ENCODE peak calls at places on chromosomes 5 and 9, in nine cellular contexts. S is T-helper 2 cell; B is LHCN-M2; J is fibroblast of the conjunctiva; P is CD4-positive, CD25-positive, alpha-beta regulatory T cell; V is activated T-helper 9 cell treated with anti-CD3 and anti-CD28 coated beads, Interleukin-2, amount 50 U/mL, for 16 hours; T is fibroblast of the aortic adventitia; Q is astrocyte of the spinal cord; K is activated CD4-positive, alpha-beta T cell treated with anti-CD3 and anti-CD28 coated beads, Interleukin-2, amount 50 U/mL, for 48 hours. F is an unnamed sample.

GRCh38 chr9:129495422-129496186 is 125.3 kb downstream of the C9orf50 start:
- DNase-seq in T (peak), V (peak), S (peak), B (peak), Q (peak), K (peak), P (peak), J (peak), F (peak)

GRCh38 chr5:145568581-145568980 is 266.6 kb downstream of the PRELID2 start:
- DNase-seq in K (no peak), Q (peak), T (peak), V (no peak), J (peak), B (peak), P (no peak), S (no peak), F (peak)

GRCh38 chr9:115208503-115208902 is 90.5 kb upstream of the TNC start:
- DNase-seq in S (no peak), T (peak), J (no peak), Q (peak), V (no peak), P (no peak), K (no peak), B (peak), F (peak)

GRCh38 chr5:124262443-124262842 is 484.0 kb downstream of the ZNF608 start:
- DNase-seq in V (no peak), B (no peak), S (no peak), J (peak), Q (peak), P (no peak), T (peak), K (no peak), F (no peak)

GRCh38 chr5:72608297-72608696 is 101.1 kb upstream of the ZNF366 start:
- DNase-seq in Q (peak), S (no peak), V (no peak), J (no peak), P (no peak), K (no peak), T (peak), B (peak), F (peak)

GRCh38 chr5:141771562-141771961 is 89.5 kb upstream of the ARAP3 start:
- DNase-seq in B (no peak), S (no peak), K (no peak), T (no peak), Q (no peak), J (no peak), P (no peak), V (no peak), F (no peak)

GRCh38 chr5:59034498-59035186 is 451.8 kb downstream of the RAB3C start:
- DNase-seq in K (no peak), B (peak), S (peak), Q (peak), P (peak), T (peak), J (peak), V (no peak), F (peak)

GRCh38 chr5:600551-601541 is 11.3 kb upstream of the CEP72 start:
- DNase-seq in J (no peak), V (no peak), K (no peak), P (no peak), B (no peak), S (no peak), T (no peak), Q (no peak), F (no peak)

GRCh38 chr5:36683821-36684434 is 77.5 kb downstream of the SLC1A3 start:
- DNase-seq in B (peak), J (no peak), T (no peak), K (no peak), S (no peak), V (no peak), P (no peak), Q (no peak), F (no peak)

GRCh38 chr5:67063791-67064190 is 132.8 kb downstream of the CD180 start:
- DNase-seq in J (peak), V (no peak), P (no peak), B (peak), K (no peak), S (peak), Q (peak), T (peak), F (peak)

GRCh38 chr9:14993891-14994554 is 83.8 kb upstream of the FREM1 start:
- DNase-seq in J (no peak), Q (no peak), B (no peak), T (no peak), P (peak), K (no peak), S (peak), V (no peak), F (no peak)

GRCh38 chr5:135248801-135249231 is 150.2 kb downstream of the MACROH2A1 start:
- DNase-seq in Q (no peak), K (no peak), S (no peak), J (no peak), V (no peak), B (no peak), P (no peak), T (no peak), F (no peak)

GRCh38 chr5:114789773-114790402 is 379.8 kb downstream of the TRIM36 start:
- DNase-seq in V (no peak), S (peak), J (peak), K (no peak), P (peak), T (peak), B (no peak), Q (no peak), F (peak)

GRCh38 chr5:161301586-161301985 is 244.9 kb downstream of the GABRB2 start:
- DNase-seq in K (no peak), B (no peak), J (no peak), T (no peak), P (no peak), S (no peak), V (no peak), Q (no peak), F (no peak)

GRCh38 chr5:148841519-148841918 is 15.1 kb downstream of the ADRB2 start:
- DNase-seq in Q (no peak), J (no peak), T (no peak), B (no peak), K (no peak), P (no peak), S (no peak), V (no peak), F (no peak)

GRCh38 chr5:159330131-159330530 is at the start of gene IL12B:
- DNase-seq in S (no peak), J (no peak), Q (peak), B (peak), V (no peak), P (no peak), K (no peak), T (peak), F (no peak)

GRCh38 chr5:110386782-110387181 is 339.7 kb downstream of the TMEM232 start:
- DNase-seq in S (no peak), J (no peak), Q (peak), B (peak), V (no peak), T (peak), K (no peak), P (no peak), F (peak)

GRCh38 chr5:56145511-56145910 is 87.6 kb downstream of the ANKRD55 start:
- DNase-seq in T (no peak), B (no peak), V (no peak), J (no peak), Q (no peak), K (no peak), P (no peak), S (no peak), F (no peak)

GRCh38 chr5:147170603-147171002 is 64.2 kb upstream of the STK32A start:
- DNase-seq in B (peak), P (peak), V (no peak), J (no peak), K (no peak), Q (no peak), S (peak), T (no peak), F (no peak)

GRCh38 chr9:110472111-110472510 is 107.4 kb downstream of the SVEP1 start:
- DNase-seq in B (no peak), K (no peak), T (no peak), S (no peak), V (no peak), P (no peak), Q (no peak), J (no peak), F (no peak)

GRCh38 chr5:134967607-134968006 is at the start of gene CATSPER3:
- DNase-seq in V (no peak), B (no peak), P (no peak), J (no peak), Q (no peak), T (no peak), S (no peak), K (no peak), F (no peak)

GRCh38 chr5:72815580-72816296 is 723 bp upstream of the TNPO1 start:
- DNase-seq in Q (peak), S (peak), J (no peak), T (peak), K (no peak), B (peak), V (no peak), P (peak), F (no peak)

GRCh38 chr5:37207802-37208201 is 41.4 kb downstream of the CPLANE1 start:
- DNase-seq in V (no peak), S (no peak), P (no peak), K (no peak), T (no peak), Q (no peak), B (no peak), J (no peak), F (no peak)

GRCh38 chr5:1240496-1241260 is 15.5 kb downstream of the SLC6A18 start:
- DNase-seq in P (no peak), V (no peak), Q (no peak), K (no peak), B (no peak), S (no peak), J (no peak), T (no peak), F (no peak)

GRCh38 chr9:72983512-72984021 is 30.7 kb upstream of the ALDH1A1 start:
- DNase-seq in Q (no peak), B (no peak), K (no peak), V (no peak), T (peak), S (no peak), J (no peak), P (no peak), F (no peak)

GRCh38 chr5:135705230-135705631 is 126.4 kb upstream of the CXCL14 start:
- DNase-seq in V (no peak), T (peak), J (no peak), P (no peak), B (peak), Q (no peak), S (no peak), K (no peak), F (no peak)

GRCh38 chr9:137055385-137056364 is 1.8 kb upstream of the ENTPD2 start:
- DNase-seq in B (no peak), Q (peak), S (no peak), T (peak), V (no peak), J (peak), P (no peak), K (no peak), F (peak)

GRCh38 chr5:147481857-147482256 is 28.0 kb downstream of the DPYSL3 start:
- DNase-seq in B (peak), J (no peak), Q (peak), P (no peak), V (no peak), S (no peak), K (no peak), T (peak), F (peak)

GRCh38 chr9:8419871-8420270 is 620.3 kb upstream of the DMAC1 start:
- DNase-seq in K (no peak), J (no peak), T (peak), S (no peak), B (no peak), Q (peak), V (no peak), P (no peak), F (no peak)